ENCODE peak calls at places on chromosomes 5 and 9, in ten cellular contexts. X, B, D, N, F, M, E, J, H and U are unnamed samples.

GRCh38 chr9:5872496-5872895 is 18.2 kb upstream of the MLANA start:
- DNase-seq in X (no peak), N (no peak), B (no peak), M (no peak), F (no peak), J (no peak), H (no peak), D (no peak), E (no peak), U (no peak)

GRCh38 chr5:171419663-171420428 is 399 bp downstream of the FGF18 start:
- DNase-seq in X (no peak), H (peak), N (no peak), E (peak), F (peak), D (no peak), J (no peak), B (no peak), M (no peak), U (peak)

GRCh38 chr5:173786296-173787187 is 101.6 kb upstream of the CPEB4 start:
- DNase-seq in H (no peak), X (no peak), M (no peak), D (no peak), N (no peak), E (peak), B (no peak), J (no peak), F (no peak), U (no peak)

GRCh38 chr9:71233646-71234045 is 112.2 kb upstream of the TRPM3 start:
- DNase-seq in B (no peak), E (no peak), J (no peak), D (no peak), H (no peak), F (no peak), N (no peak), X (no peak), M (no peak), U (no peak)

GRCh38 chr9:121871431-121872025 is 220.1 kb downstream of the DAB2IP start:
- DNase-seq in B (no peak), X (no peak), F (no peak), J (no peak), N (no peak), E (no peak), D (no peak), M (no peak), H (no peak), U (no peak)

GRCh38 chr5:119275146-119275872 is 80.5 kb upstream of the TNFAIP8 start:
- DNase-seq in X (no peak), D (no peak), M (no peak), B (no peak), H (no peak), J (no peak), E (no peak), F (no peak), N (no peak), U (no peak)

GRCh38 chr5:1463326-1464095 is 18.3 kb upstream of the SLC6A3 start:
- DNase-seq in J (no peak), B (no peak), N (no peak), F (peak), E (no peak), D (no peak), M (no peak), X (no peak), H (peak), U (no peak)

GRCh38 chr5:69265931-69266330 is 31.2 kb downstream of the CDK7 start:
- DNase-seq in X (no peak), F (no peak), J (no peak), H (no peak), B (no peak), D (no peak), E (no peak), N (no peak), M (no peak), U (no peak)

GRCh38 chr5:34530637-34531036 is 125.5 kb upstream of the RAI14 start:
- DNase-seq in X (no peak), H (no peak), D (no peak), E (no peak), B (no peak), M (no peak), F (no peak), J (no peak), N (no peak), U (no peak)

GRCh38 chr5:150622157-150622556 is 18.3 kb upstream of the SYNPO start:
- DNase-seq in N (no peak), E (no peak), F (peak), D (no peak), M (no peak), X (no peak), J (no peak), B (no peak), H (no peak), U (no peak)

GRCh38 chr5:127886141-127886540 is 182.9 kb downstream of the CCDC192 start:
- DNase-seq in E (no peak), D (no peak), N (no peak), B (no peak), F (no peak), H (no peak), X (no peak), J (no peak), M (no peak), U (no peak)

GRCh38 chr5:6737043-6737941 is 24.1 kb downstream of the TENT4A start:
- DNase-seq in N (no peak), J (no peak), E (no peak), D (no peak), M (no peak), H (no peak), B (no peak), F (no peak), X (no peak), U (no peak)

GRCh38 chr5:43429706-43430105 is 17.5 kb upstream of the CCL28 start:
- DNase-seq in J (no peak), B (no peak), H (no peak), F (no peak), E (no peak), X (no peak), N (no peak), D (no peak), M (no peak), U (no peak)

GRCh38 chr9:589723-590122 is 251.8 kb upstream of the DMRT1 start:
- DNase-seq in H (no peak), D (no peak), X (no peak), J (no peak), F (no peak), E (no peak), M (no peak), B (no peak), N (no peak), U (no peak)

GRCh38 chr5:51838459-51839253 is 455.4 kb downstream of the ISL1 start:
- DNase-seq in M (no peak), D (no peak), E (no peak), N (no peak), X (no peak), F (no peak), B (no peak), J (no peak), H (no peak), U (no peak)

GRCh38 chr9:18741880-18742279 is 267.9 kb downstream of the ADAMTSL1 start:
- DNase-seq in D (peak), B (no peak), N (no peak), X (no peak), J (no peak), F (no peak), M (no peak), E (no peak), H (no peak), U (no peak)

GRCh38 chr5:74272019-74272775 is 368.3 kb downstream of the ENC1 start:
- DNase-seq in H (no peak), F (no peak), X (no peak), B (no peak), M (peak), J (no peak), N (no peak), D (peak), E (no peak), U (no peak)

GRCh38 chr9:85079374-85079773 is 409.8 kb downstream of the NTRK2 start:
- DNase-seq in N (no peak), D (no peak), F (no peak), J (no peak), H (no peak), M (no peak), X (no peak), B (no peak), E (no peak), U (no peak)

GRCh38 chr5:61805101-61805500 is 473.0 kb downstream of the ZSWIM6 start:
- DNase-seq in F (no peak), B (no peak), N (no peak), X (peak), J (no peak), H (no peak), D (no peak), M (no peak), E (no peak), U (no peak)

GRCh38 chr9:78236511-78236950 is 656 bp downstream of the CEP78 start:
- DNase-seq in J (peak), X (no peak), H (no peak), M (no peak), N (no peak), D (no peak), B (no peak), E (peak), F (no peak), U (peak)

GRCh38 chr5:150139334-150139733 is 16.3 kb downstream of the PDGFRB start:
- DNase-seq in D (no peak), E (no peak), N (no peak), X (no peak), F (no peak), B (no peak), M (no peak), H (no peak), J (no peak), U (no peak)